ENCODE peak calls at places on chromosomes 7 and 10, in four cellular contexts. M is GM12865, P is pancreas, O is neural progenitor cell. F is an unnamed sample.

GRCh38 chr7:79912213-79912633 is 222.4 kb upstream of the GNAI1 start:
- DNase-seq in M (no peak), P (no peak), O (no peak), F (no peak)

GRCh38 chr7:34596887-34597286 is 61.1 kb upstream of the NPSR1 start:
- DNase-seq in M (no peak), P (no peak), O (peak), F (no peak)

GRCh38 chr10:1274098-1274745 is 218.0 kb downstream of the WDR37 start:
- DNase-seq in M (no peak), P (no peak), O (no peak), F (no peak)

GRCh38 chr7:56079450-56080185 is 13.1 kb downstream of the PHKG1 start:
- DNase-seq in M (no peak), P (peak), O (no peak), F (peak)

GRCh38 chr7:7236041-7236440 is 53.7 kb downstream of the C1GALT1 start:
- DNase-seq in M (no peak), P (no peak), O (no peak), F (no peak)

GRCh38 chr7:108002726-108003590 is at the start of gene LAMB1:
- DNase-seq in M (no peak), P (peak), O (peak), F (peak)

GRCh38 chr7:90445633-90446032 is 23.8 kb upstream of the PTTG1IP2 start:
- DNase-seq in M (no peak), P (no peak), O (no peak), F (no peak)

GRCh38 chr10:69629897-69630650 is at the start of gene FAM241B:
- DNase-seq in M (peak), P (peak), O (peak), F (peak)

GRCh38 chr10:51046668-51047067 is 27.6 kb upstream of the PRKG1 start:
- DNase-seq in M (no peak), P (no peak), O (no peak), F (no peak)

GRCh38 chr7:8105449-8106095 is 137.0 kb downstream of the GLCCI1 start:
- DNase-seq in M (no peak), P (no peak), O (no peak), F (no peak)

GRCh38 chr10:52654201-52654600 is 118.4 kb downstream of the MBL2 start:
- DNase-seq in M (no peak), P (no peak), O (no peak), F (no peak)

GRCh38 chr7:99860281-99861127 is 16.3 kb downstream of the OR2AE1 start:
- DNase-seq in M (no peak), P (peak), O (no peak), F (no peak)

GRCh38 chr10:102342958-102343357 is 52.5 kb upstream of the NFKB2 start:
- DNase-seq in M (no peak), P (no peak), O (no peak), F (no peak)

GRCh38 chr7:152351168-152351567 is 84.6 kb downstream of the KMT2C start:
- DNase-seq in M (no peak), P (no peak), O (no peak), F (no peak)

GRCh38 chr7:124754576-124755264 is 10.9 kb downstream of the GPR37 start:
- DNase-seq in M (no peak), P (no peak), O (no peak), F (no peak)

GRCh38 chr7:94391716-94392390 is 2.8 kb upstream of the COL1A2 start:
- DNase-seq in M (peak), P (no peak), O (peak), F (no peak)

GRCh38 chr10:513393-513792 is 176.1 kb downstream of the DIP2C start:
- DNase-seq in M (peak), P (no peak), O (no peak), F (peak)

GRCh38 chr10:121260383-121260782 is 337.9 kb downstream of the FGFR2 start:
- DNase-seq in M (no peak), P (no peak), O (no peak), F (no peak)

GRCh38 chr10:4488924-4489323 is 337.1 kb upstream of the AKR1E2 start:
- DNase-seq in M (no peak), P (no peak), O (no peak), F (no peak)

GRCh38 chr7:123669485-123669884 is 13.8 kb downstream of the LMOD2 start:
- DNase-seq in M (no peak), P (no peak), O (no peak), F (no peak)

GRCh38 chr7:47392241-47392759 is 189.6 kb downstream of the TNS3 start:
- DNase-seq in M (no peak), P (peak), O (peak), F (no peak)

GRCh38 chr7:48188776-48189520 is 17.7 kb downstream of the ABCA13 start:
- DNase-seq in M (no peak), P (no peak), O (no peak), F (no peak)

GRCh38 chr7:32937344-32938174 is 19.7 kb upstream of the FKBP9 start:
- DNase-seq in M (no peak), P (peak), O (no peak), F (peak)

GRCh38 chr7:150322833-150323681 is at the start of the genes ACTR3C and LRRC61:
- DNase-seq in M (peak), P (peak), O (peak), F (peak)

GRCh38 chr10:47008769-47009168 is 97.5 kb downstream of the PTPN20 start:
- DNase-seq in M (no peak), P (no peak), O (no peak), F (no peak)

GRCh38 chr7:23863209-23863798 is 153.3 kb downstream of the STK31 start:
- DNase-seq in M (peak), P (no peak), O (peak), F (no peak)

GRCh38 chr7:41113663-41114062 is 589.2 kb downstream of the INHBA start:
- DNase-seq in M (no peak), P (no peak), O (peak), F (no peak)

GRCh38 chr7:2953588-2954407 is 89.9 kb downstream of the CARD11 start:
- DNase-seq in M (no peak), P (no peak), O (peak), F (no peak)

GRCh38 chr7:40162516-40162915 is 27.7 kb downstream of the SUGCT start:
- DNase-seq in M (no peak), P (no peak), O (no peak), F (no peak)

GRCh38 chr10:17006631-17007161 is 122.9 kb downstream of the CUBN start:
- DNase-seq in M (no peak), P (no peak), O (no peak), F (no peak)

GRCh38 chr10:69883256-69883655 is 81.5 kb downstream of the COL13A1 start:
- DNase-seq in M (peak), P (no peak), O (no peak), F (peak)

GRCh38 chr7:43105521-43106120 is 6.8 kb upstream of the HECW1 start:
- DNase-seq in M (no peak), P (no peak), O (no peak), F (no peak)

GRCh38 chr10:20399789-20400188 is 497.3 kb downstream of the NEBL start:
- DNase-seq in M (no peak), P (no peak), O (no peak), F (no peak)

GRCh38 chr10:117005454-117006055 is 568 bp upstream of the SHTN1 start:
- DNase-seq in M (no peak), P (no peak), O (peak), F (peak)

GRCh38 chr10:44260286-44260928 is 124.5 kb downstream of the CXCL12 start:
- DNase-seq in M (peak), P (no peak), O (no peak), F (no peak)

GRCh38 chr7:70426249-70426880 is 705.6 kb upstream of the GALNT17 start:
- DNase-seq in M (no peak), P (no peak), O (no peak), F (no peak)

GRCh38 chr10:84244651-84245270 is at the start of gene RGR:
- DNase-seq in M (no peak), P (peak), O (peak), F (no peak)

GRCh38 chr10:12042409-12042796 is 206 bp downstream of the UPF2 start:
- DNase-seq in M (peak), P (no peak), O (no peak), F (peak)